ENCODE peak calls at places on chromosomes 4 and X, in five cellular contexts. I is left lung, G is foreskin fibroblast, N is OCI-LY7, T is mucosa of descending colon. D is an unnamed sample.

GRCh38 chr4:3201718-3202702 is 46.9 kb upstream of the MSANTD1 start:
- DNase-seq in G (peak; percentile 47), N (peak; percentile 61), I (no peak), T (no peak), D (no peak)

GRCh38 chrX:68490644-68491043 is 8.2 kb upstream of the YIPF6 start:
- DNase-seq in I (no peak), T (no peak), N (no peak), G (peak; percentile 10), D (no peak)

GRCh38 chr4:26985836-26986235 is 125.2 kb downstream of the STIM2 start:
- DNase-seq in N (peak; percentile 71), G (no peak), T (no peak), I (no peak), D (no peak)

GRCh38 chr4:135694066-135694465 is 1492.5 kb upstream of the PABPC4L start:
- DNase-seq in G (no peak), T (no peak), N (no peak), I (no peak), D (no peak)

GRCh38 chrX:24890677-24891076 is 125.1 kb downstream of the ARX start:
- DNase-seq in T (no peak), G (no peak), N (no peak), I (no peak), D (no peak)

GRCh38 chr4:139875456-139875855 is 209.8 kb downstream of the MGST2 start:
- DNase-seq in T (no peak), I (no peak), N (no peak), G (no peak), D (peak; percentile 31)

GRCh38 chr4:113539408-113539807 is 222.1 kb downstream of the CAMK2D start:
- DNase-seq in I (no peak), N (no peak), G (peak; percentile 85), T (no peak), D (no peak)

GRCh38 chr4:52788806-52789205 is 37.6 kb upstream of the ERVMER34-1 start:
- DNase-seq in G (no peak), I (no peak), N (no peak), T (no peak), D (no peak)

GRCh38 chrX:29535212-29536162 is 679.9 kb upstream of the MAGEB2 start:
- DNase-seq in G (peak; percentile 18), T (no peak), I (no peak), N (no peak), D (no peak)

GRCh38 chr4:28082686-28083390 is 1222.2 kb downstream of the STIM2 start:
- DNase-seq in I (no peak), G (no peak), T (no peak), N (no peak), D (no peak)

GRCh38 chr4:73018595-73018994 is 50.9 kb downstream of the COX18 start:
- DNase-seq in N (no peak), G (no peak), I (no peak), T (no peak), D (peak; percentile 29)

GRCh38 chrX:112857478-112857878 is 16.8 kb upstream of the AMOT start:
- DNase-seq in N (no peak), G (no peak), T (no peak), I (no peak), D (no peak)

GRCh38 chrX:21708116-21708515 is 49.8 kb downstream of the SMPX start:
- DNase-seq in I (no peak), T (no peak), N (no peak), G (no peak), D (no peak)
- TF ChIP-seq CTCF in I (no peak), T (no peak), N (peak; percentile 56), G (no peak), D (no peak)

GRCh38 chrX:97011540-97011939 is 127.8 kb downstream of the RPA4 start:
- DNase-seq in T (no peak), I (no peak), G (no peak), N (no peak), D (no peak)

GRCh38 chrX:97021680-97022079 is 138.0 kb downstream of the RPA4 start:
- DNase-seq in N (no peak), G (no peak), I (no peak), T (no peak), D (no peak)

DNA sequence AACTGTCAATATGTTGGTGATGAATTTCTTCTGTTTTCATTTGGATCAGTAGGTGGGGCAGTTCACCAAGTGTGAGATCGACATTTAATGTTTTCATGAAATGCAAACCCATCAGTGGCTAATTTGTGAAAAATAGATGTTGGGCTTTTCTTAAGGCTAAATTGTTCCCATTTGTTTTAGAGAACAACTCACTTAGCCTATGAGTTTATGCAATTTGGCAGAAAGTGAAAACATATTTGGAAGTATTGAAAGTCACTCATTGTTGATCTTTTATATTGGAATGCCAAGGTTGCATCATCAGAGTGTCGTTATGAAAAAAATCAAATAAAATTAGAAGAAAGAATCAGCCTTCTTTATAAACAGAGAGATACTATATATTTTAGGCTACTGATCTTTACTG is 132.4 kb downstream of the RPA4 start:
- DNase-seq in G (peak; percentile 10), T (no peak), N (no peak), I (no peak), D (no peak)
- TF ChIP-seq CTCF in G (no peak), T (no peak), N (no peak), I (no peak), D (no peak)

GRCh38 chrX:42396136-42396535 is 381.8 kb downstream of the PPP1R2C start:
- DNase-seq in N (no peak), I (no peak), T (no peak), G (no peak), D (no peak)

GRCh38 chrX:42399632-42400024 is 378.3 kb downstream of the PPP1R2C start:
- DNase-seq in I (no peak), G (no peak), N (no peak), T (no peak), D (no peak)

GRCh38 chrX:42398967-42399631 is 378.9 kb downstream of the PPP1R2C start:
- DNase-seq in I (no peak), N (no peak), T (no peak), G (no peak), D (no peak)
- TF ChIP-seq CTCF in I (no peak), N (no peak), T (no peak), G (no peak), D (no peak)

GRCh38 chr4:153771058-153771457 is 11.2 kb upstream of the RNF175 start:
- DNase-seq in G (peak; percentile 57), I (no peak), N (no peak), T (no peak), D (no peak)

GRCh38 chr4:153776601-153777000 is 12.3 kb downstream of the SFRP2 start:
- DNase-seq in I (no peak), N (no peak), G (no peak), T (no peak), D (no peak)

GRCh38 chr4:153777421-153777820 is 11.5 kb downstream of the SFRP2 start:
- DNase-seq in N (no peak), T (no peak), I (no peak), G (no peak), D (no peak)

GRCh38 chr4:153778383-153778782 is 10.5 kb downstream of the SFRP2 start:
- DNase-seq in G (no peak), N (no peak), I (no peak), T (no peak), D (no peak)

GRCh38 chr4:153773236-153773690 is 13.4 kb upstream of the RNF175 start:
- DNase-seq in I (no peak), G (peak; percentile 74), N (no peak), T (no peak), D (no peak)
- TF ChIP-seq CTCF in I (no peak), G (no peak), N (peak; percentile 20), T (no peak), D (no peak)

GRCh38 chr4:6709230-6710114 is at the start of gene MRFAP1L1:
- DNase-seq in G (peak; percentile 99), I (peak; percentile 96), N (peak; percentile 99), T (peak; percentile 98), D (peak; percentile 98)
- TF ChIP-seq CTCF in G (no peak), I (no peak), N (peak; percentile 35), T (no peak), D (no peak)

GRCh38 chr4:71259305-71259704 is 79.5 kb upstream of the SLC4A4 start:
- DNase-seq in N (no peak), T (no peak), G (no peak), I (no peak), D (peak; percentile 20)
- TF ChIP-seq CTCF in N (no peak), T (no peak), G (no peak), I (no peak), D (no peak)

DNA sequence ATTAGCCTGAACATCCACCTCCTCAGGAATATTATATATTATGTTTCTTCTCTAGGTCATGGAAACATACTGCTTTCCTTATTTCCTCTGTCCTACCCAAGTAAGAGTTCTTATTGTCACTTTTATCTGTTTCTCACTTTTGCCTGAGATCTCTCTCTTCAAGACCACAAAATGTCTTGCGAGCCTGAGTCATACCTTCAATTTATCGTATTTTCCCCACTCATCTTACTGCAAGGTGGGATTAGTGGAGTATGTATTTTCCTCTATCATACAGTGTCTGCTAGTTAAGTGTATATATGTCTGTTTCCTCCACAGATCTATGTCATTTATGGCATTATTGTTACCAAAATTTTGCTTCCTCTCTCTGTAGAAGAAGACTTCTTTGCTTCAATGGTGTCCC is 124.5 kb downstream of the EIF4E start:
- DNase-seq in G (no peak), T (no peak), N (no peak), I (no peak), D (no peak)
- TF ChIP-seq CTCF in G (no peak), T (no peak), N (no peak), I (no peak), D (no peak)